ENCODE peak calls at places on chromosomes 13 and 19, in five cellular contexts. N, J, B, X and I are unnamed samples.

GRCh38 chr19:46630806-46631205 is 5.2 kb downstream of the GNG8 start:
- DNase-seq in X (no peak), N (no peak), B (no peak), J (no peak), I (no peak)

GRCh38 chr13:49218493-49219051 is 1.6 kb upstream of the MLNR start:
- DNase-seq in X (no peak), N (no peak), B (no peak), J (peak; percentile 50), I (no peak)

GRCh38 chr19:3580156-3580955 is 4.9 kb upstream of the GIPC3 start:
- DNase-seq in J (peak; percentile 74), B (no peak), X (peak; percentile 94), N (peak; percentile 43), I (peak; percentile 66)

GRCh38 chr19:13669780-13670355 is 94.5 kb upstream of the MRI1 start:
- DNase-seq in J (no peak), N (no peak), X (no peak), B (no peak), I (no peak)

GRCh38 chr13:28137556-28137955 is 789 bp upstream of the PAN3 start:
- DNase-seq in X (no peak), N (no peak), J (no peak), B (no peak), I (no peak)

GRCh38 chr13:108278466-108278865 is 8.9 kb downstream of the TNFSF13B start:
- DNase-seq in J (no peak), X (no peak), N (no peak), B (no peak), I (no peak)

GRCh38 chr13:71378992-71379905 is 487.8 kb downstream of the DACH1 start:
- DNase-seq in X (no peak), N (no peak), J (no peak), B (no peak), I (no peak)

GRCh38 chr13:47929156-47929555 is 71.9 kb downstream of the SUCLA2 start:
- DNase-seq in X (no peak), J (no peak), B (no peak), N (no peak), I (no peak)

GRCh38 chr19:3671680-3672574 is 28.3 kb downstream of the PIP5K1C start:
- DNase-seq in X (no peak), B (no peak), N (no peak), J (no peak), I (no peak)

GRCh38 chr19:6376512-6377193 is 920 bp upstream of the PSPN start:
- DNase-seq in J (no peak), B (no peak), N (no peak), X (no peak), I (no peak)

GRCh38 chr13:99399623-99399974 is 92.4 kb upstream of the GPR183 start:
- DNase-seq in B (no peak), X (no peak), N (no peak), J (no peak), I (no peak)

GRCh38 chr13:75124415-75124814 is 357.6 kb downstream of the TBC1D4 start:
- DNase-seq in J (no peak), B (no peak), N (no peak), X (no peak), I (no peak)

GRCh38 chr13:35157143-35157755 is 215.2 kb downstream of the NBEA start:
- DNase-seq in X (peak; percentile 2), J (no peak), B (no peak), N (no peak), I (no peak)

GRCh38 chr19:4061178-4061682 is 5.5 kb downstream of the ZBTB7A start:
- DNase-seq in X (no peak), N (no peak), J (peak; percentile 90), B (peak; percentile 94), I (no peak)

GRCh38 chr19:17620696-17621095 is 65.2 kb downstream of the COLGALT1 start:
- DNase-seq in N (no peak), J (no peak), B (no peak), X (no peak), I (no peak)

GRCh38 chr19:50719566-50719965 is at the start of gene SHANK1:
- DNase-seq in B (no peak), N (no peak), J (no peak), X (no peak), I (no peak)

GRCh38 chr13:97945792-97946419 is 7.6 kb upstream of the IPO5 start:
- DNase-seq in X (no peak), J (no peak), N (no peak), B (no peak), I (no peak)

GRCh38 chr19:11191934-11192333 is 5.4 kb downstream of the KANK2 start:
- DNase-seq in N (no peak), X (no peak), J (no peak), B (no peak), I (no peak)

GRCh38 chr19:17797397-17798201 is 2.7 kb downstream of the B3GNT3 start:
- DNase-seq in N (no peak), B (peak; percentile 81), X (no peak), J (no peak), I (no peak)

GRCh38 chr19:46659151-46660007 is 1.6 kb downstream of the DACT3 start:
- DNase-seq in X (peak; percentile 77), J (no peak), B (peak; percentile 51), N (no peak), I (no peak)